ENCODE peak calls at places on chromosomes 4 and X, in eight cellular contexts. U is GM23338; E is osteocyte; X is stimulated activated CD4-positive, alpha-beta T cell treated with anti-CD3 and anti-CD28 coated beads, Interleukin-4, amount 100 ng/mL, for 1 hour; M is NCI-H1694 treated with DMSO at 0.1 percent for 48 hours; H is brain pericyte; O is AG09309; Z is ureter. K is an unnamed sample.

GRCh38 chr4:185941476-185941875 is 127.5 kb upstream of the TLR3 start:
- DNase-seq in E (no peak), H (no peak), Z (no peak), M (no peak), X (no peak), U (no peak), O (no peak), K (no peak)

GRCh38 chrX:7828594-7828993 is 14.4 kb upstream of the VCX start:
- DNase-seq in X (no peak), E (no peak), M (no peak), U (peak; percentile 30), Z (no peak), H (no peak), O (no peak), K (no peak)

GRCh38 chr4:16897991-16898827 is at the start of gene LDB2:
- DNase-seq in M (no peak), E (peak; percentile 86), H (peak; percentile 60), X (no peak), O (peak; percentile 83), Z (peak; percentile 65), U (peak; percentile 86), K (peak; percentile 78)

GRCh38 chrX:132071260-132071659 is 48.2 kb downstream of the STK26 start:
- DNase-seq in M (peak; percentile 50), Z (no peak), H (no peak), E (no peak), X (no peak), O (peak; percentile 3), U (peak; percentile 17), K (no peak)

GRCh38 chr4:152972821-152973613 is 36.9 kb downstream of the FHDC1 start:
- DNase-seq in H (no peak), M (no peak), E (no peak), U (no peak), O (peak; percentile 94), Z (no peak), X (no peak), K (no peak)

GRCh38 chr4:100261346-100261745 is 71.1 kb upstream of the DDIT4L start:
- DNase-seq in Z (no peak), O (no peak), H (no peak), U (no peak), M (no peak), E (no peak), X (no peak), K (no peak)

GRCh38 chr4:185020293-185020808 is 2.1 kb downstream of the HELT start:
- DNase-seq in H (no peak), X (no peak), E (no peak), O (no peak), M (no peak), U (peak; percentile 81), Z (no peak), K (no peak)

GRCh38 chr4:147707892-147708672 is 23.8 kb upstream of the ARHGAP10 start:
- DNase-seq in O (no peak), Z (no peak), X (peak; percentile 25), H (no peak), M (peak; percentile 12), U (peak; percentile 72), E (no peak), K (no peak)

GRCh38 chr4:76420901-76421581 is at the start of gene CCDC158:
- DNase-seq in O (no peak), U (peak; percentile 50), H (no peak), M (no peak), E (no peak), Z (no peak), X (peak; percentile 10), K (no peak)

GRCh38 chrX:36401774-36402173 is 482.2 kb downstream of the CFAP47 start:
- DNase-seq in O (no peak), H (no peak), U (no peak), X (no peak), E (no peak), M (no peak), Z (no peak), K (no peak)

GRCh38 chr4:8104491-8105302 is 53.9 kb downstream of the ABLIM2 start:
- DNase-seq in U (no peak), O (no peak), E (no peak), M (no peak), X (no peak), H (no peak), Z (no peak), K (no peak)

GRCh38 chrX:77785400-77785745 is 643 bp downstream of the ATRX start:
- DNase-seq in X (peak; percentile 4), U (peak; percentile 35), H (no peak), M (no peak), Z (no peak), E (no peak), O (no peak), K (no peak)

GRCh38 chr4:28402751-28403150 is 1542.1 kb downstream of the STIM2 start:
- DNase-seq in O (no peak), M (no peak), E (no peak), H (no peak), U (no peak), Z (no peak), X (no peak), K (no peak)

GRCh38 chrX:64093761-64094160 is 111.7 kb downstream of the AMER1 start:
- DNase-seq in O (no peak), X (no peak), H (no peak), Z (no peak), E (no peak), U (peak; percentile 67), M (peak; percentile 3), K (peak; percentile 3)

GRCh38 chr4:153439831-153440230 is 26.3 kb upstream of the TMEM131L start:
- DNase-seq in Z (no peak), E (no peak), M (no peak), H (no peak), X (no peak), U (no peak), O (no peak), K (no peak)

GRCh38 chr4:98352940-98353339 is 91.8 kb downstream of the RAP1GDS1 start:
- DNase-seq in H (no peak), M (no peak), E (no peak), Z (no peak), O (no peak), U (no peak), X (no peak), K (no peak)

GRCh38 chr4:158810487-158811215 is 41.8 kb downstream of the FNIP2 start:
- DNase-seq in E (no peak), X (no peak), H (peak; percentile 67), M (no peak), U (no peak), Z (peak; percentile 77), O (peak; percentile 99), K (no peak)

GRCh38 chrX:79592259-79592658 is 225.1 kb upstream of the ITM2A start:
- DNase-seq in H (no peak), U (peak; percentile 2), M (no peak), Z (no peak), X (no peak), E (no peak), O (no peak), K (no peak)

GRCh38 chr4:144754562-144755410 is 108.8 kb downstream of the HHIP start:
- DNase-seq in H (no peak), E (no peak), U (peak; percentile 62), M (no peak), Z (no peak), O (peak; percentile 14), X (no peak), K (no peak)

GRCh38 chr4:20017035-20017434 is 234.7 kb upstream of the SLIT2 start:
- DNase-seq in E (no peak), O (peak; percentile 82), U (no peak), H (no peak), X (no peak), M (peak; percentile 69), Z (no peak), K (no peak)

GRCh38 chrX:34918856-34919255 is 23.7 kb upstream of the FAM47B start:
- DNase-seq in Z (no peak), O (peak; percentile 27), E (no peak), X (no peak), U (peak; percentile 68), M (no peak), H (peak; percentile 37), K (peak; percentile 3)

K was measured in iPS DF 19.7.